ENCODE peak calls at places on chromosomes 5 and 9, in eight cellular contexts. One of them, this sample, is unnamed. For H3K4me1, the result is how much of the 10 kb centered on the place peaks cover.

GRCh38 chr5:80799041-80799440 is 144.3 kb upstream of the DHFR start:
- DNase-seq in thyroid gland: peak
- DNase-seq in stomach: no peak
- DNase-seq in neuronal stem cell: no peak
- DNase-seq in GM23248: no peak
- DNase-seq in uterus: no peak
- DNase-seq in DND-41: no peak
- DNase-seq in CD8-positive, alpha-beta T cell: no peak
- DNase-seq in this sample: no peak

GRCh38 chr9:22654833-22655232 is 208.2 kb downstream of the DMRTA1 start:
- DNase-seq in thyroid gland: no peak
- DNase-seq in stomach: no peak
- DNase-seq in neuronal stem cell: no peak
- DNase-seq in GM23248: peak
- DNase-seq in uterus: no peak
- DNase-seq in DND-41: no peak
- DNase-seq in CD8-positive, alpha-beta T cell: no peak
- DNase-seq in this sample: no peak

GRCh38 chr9:98796364-98797101 is at the start of gene ANKS6:
- DNase-seq in thyroid gland: peak
- DNase-seq in stomach: peak
- DNase-seq in neuronal stem cell: peak
- DNase-seq in GM23248: peak
- DNase-seq in uterus: peak
- DNase-seq in DND-41: peak
- DNase-seq in CD8-positive, alpha-beta T cell: peak
- DNase-seq in this sample: peak

GRCh38 chr5:77638763-77639451 is 394 bp upstream of the OTP start:
- DNase-seq in thyroid gland: no peak
- DNase-seq in stomach: no peak
- DNase-seq in neuronal stem cell: no peak
- DNase-seq in GM23248: peak
- DNase-seq in uterus: no peak
- DNase-seq in DND-41: no peak
- DNase-seq in CD8-positive, alpha-beta T cell: no peak
- DNase-seq in this sample: no peak

GRCh38 chr5:100546041-100546440 is 10.9 kb downstream of the FAM174A start:
- DNase-seq in thyroid gland: no peak
- DNase-seq in stomach: no peak
- DNase-seq in neuronal stem cell: no peak
- DNase-seq in GM23248: no peak
- DNase-seq in uterus: no peak
- DNase-seq in DND-41: no peak
- DNase-seq in CD8-positive, alpha-beta T cell: no peak
- DNase-seq in this sample: no peak

GRCh38 chr9:135773677-135774238 is 71.8 kb downstream of the KCNT1 start:
- DNase-seq in thyroid gland: no peak
- DNase-seq in stomach: no peak
- DNase-seq in neuronal stem cell: no peak
- DNase-seq in GM23248: no peak
- DNase-seq in uterus: no peak
- DNase-seq in DND-41: no peak
- DNase-seq in CD8-positive, alpha-beta T cell: no peak
- DNase-seq in this sample: no peak

GRCh38 chr9:129236441-129237145 is 58.5 kb upstream of the IER5L start:
- DNase-seq in thyroid gland: no peak
- DNase-seq in stomach: no peak
- DNase-seq in neuronal stem cell: no peak
- DNase-seq in GM23248: no peak
- DNase-seq in uterus: no peak
- DNase-seq in DND-41: peak
- DNase-seq in CD8-positive, alpha-beta T cell: no peak
- DNase-seq in this sample: no peak

GRCh38 chr9:136169495-136169894 is 35.4 kb downstream of the LHX3 start:
- DNase-seq in thyroid gland: no peak
- DNase-seq in stomach: no peak
- DNase-seq in neuronal stem cell: no peak
- DNase-seq in GM23248: no peak
- DNase-seq in uterus: no peak
- DNase-seq in DND-41: no peak
- DNase-seq in CD8-positive, alpha-beta T cell: no peak
- DNase-seq in this sample: no peak

GRCh38 chr5:72673623-72674022 is 142.8 kb upstream of the TNPO1 start:
- DNase-seq in thyroid gland: no peak
- DNase-seq in stomach: no peak
- DNase-seq in neuronal stem cell: no peak
- DNase-seq in GM23248: no peak
- DNase-seq in uterus: no peak
- DNase-seq in DND-41: no peak
- DNase-seq in CD8-positive, alpha-beta T cell: no peak
- DNase-seq in this sample: no peak

GRCh38 chr9:78745331-78745730 is 448.4 kb downstream of the PSAT1 start:
- DNase-seq in thyroid gland: no peak
- DNase-seq in stomach: no peak
- DNase-seq in neuronal stem cell: no peak
- DNase-seq in GM23248: peak
- DNase-seq in uterus: no peak
- DNase-seq in DND-41: no peak
- DNase-seq in CD8-positive, alpha-beta T cell: no peak
- DNase-seq in this sample: no peak

GRCh38 chr5:24816206-24816605 is 171.4 kb upstream of the CDH10 start:
- DNase-seq in thyroid gland: no peak
- DNase-seq in stomach: no peak
- DNase-seq in neuronal stem cell: no peak
- DNase-seq in GM23248: no peak
- DNase-seq in uterus: no peak
- DNase-seq in DND-41: no peak
- DNase-seq in CD8-positive, alpha-beta T cell: no peak
- DNase-seq in this sample: no peak

GRCh38 chr5:89444073-89444472 is 561.1 kb upstream of the MEF2C start:
- DNase-seq in thyroid gland: no peak
- DNase-seq in stomach: no peak
- DNase-seq in neuronal stem cell: no peak
- DNase-seq in GM23248: no peak
- DNase-seq in uterus: no peak
- DNase-seq in DND-41: no peak
- DNase-seq in CD8-positive, alpha-beta T cell: no peak
- DNase-seq in this sample: no peak

GRCh38 chr5:52657231-52657645 is 130.5 kb upstream of the ITGA1 start:
- DNase-seq in thyroid gland: no peak
- DNase-seq in stomach: no peak
- DNase-seq in neuronal stem cell: peak
- DNase-seq in GM23248: peak
- DNase-seq in uterus: no peak
- DNase-seq in DND-41: no peak
- DNase-seq in CD8-positive, alpha-beta T cell: no peak
- DNase-seq in this sample: peak

GRCh38 chr5:161572914-161573313 is 26.4 kb upstream of the GABRB2 start:
- DNase-seq in thyroid gland: no peak
- DNase-seq in stomach: no peak
- DNase-seq in neuronal stem cell: no peak
- DNase-seq in GM23248: no peak
- DNase-seq in uterus: no peak
- DNase-seq in DND-41: no peak
- DNase-seq in CD8-positive, alpha-beta T cell: no peak
- DNase-seq in this sample: no peak

GRCh38 chr5:95862636-95863382 is 40.3 kb upstream of the GLRX start:
- DNase-seq in thyroid gland: no peak
- DNase-seq in stomach: no peak
- DNase-seq in neuronal stem cell: no peak
- DNase-seq in GM23248: no peak
- DNase-seq in uterus: no peak
- DNase-seq in DND-41: no peak
- DNase-seq in CD8-positive, alpha-beta T cell: no peak
- DNase-seq in this sample: no peak
- H3K4me1 ChIP-seq in thyroid gland: half or more
- H3K4me1 ChIP-seq in stomach: under half
- H3K4me1 ChIP-seq in neuronal stem cell: under half
- H3K4me1 ChIP-seq in GM23248: half or more
- H3K4me1 ChIP-seq in uterus: under half
- H3K4me1 ChIP-seq in DND-41: under half
- H3K4me1 ChIP-seq in CD8-positive, alpha-beta T cell: under half
- H3K4me1 ChIP-seq in this sample: under half

DNA sequence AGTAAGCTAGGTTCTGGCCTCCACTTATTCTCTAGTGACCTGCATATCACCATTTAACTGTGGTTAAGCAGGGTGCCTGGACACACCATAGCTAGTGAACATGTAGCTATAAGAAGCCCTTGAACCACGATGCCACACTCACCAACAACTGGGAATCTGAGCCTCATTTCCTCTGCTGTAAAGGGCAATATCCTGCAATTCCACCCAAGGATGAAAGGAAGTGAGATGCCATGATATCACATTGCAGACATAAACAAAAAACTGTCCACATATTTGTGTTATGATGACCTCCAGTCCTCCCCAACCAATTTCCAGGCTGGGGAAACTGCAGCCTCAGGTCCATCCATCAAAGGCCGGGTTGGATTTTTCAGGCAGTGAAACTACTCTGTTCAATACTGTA is 10.4 kb downstream of the TNIP1 start:
- DNase-seq in thyroid gland: no peak
- DNase-seq in stomach: no peak
- DNase-seq in neuronal stem cell: no peak
- DNase-seq in GM23248: peak
- DNase-seq in uterus: no peak
- DNase-seq in DND-41: no peak
- DNase-seq in CD8-positive, alpha-beta T cell: no peak
- DNase-seq in this sample: no peak
- H3K4me1 ChIP-seq in thyroid gland: half or more
- H3K4me1 ChIP-seq in stomach: under half
- H3K4me1 ChIP-seq in neuronal stem cell: under half
- H3K4me1 ChIP-seq in GM23248: under half
- H3K4me1 ChIP-seq in uterus: under half
- H3K4me1 ChIP-seq in DND-41: under half
- H3K4me1 ChIP-seq in CD8-positive, alpha-beta T cell: under half
- H3K4me1 ChIP-seq in this sample: half or more

GRCh38 chr9:132164604-132165362 is 2.9 kb downstream of the NTNG2 start:
- DNase-seq in thyroid gland: no peak
- DNase-seq in stomach: no peak
- DNase-seq in neuronal stem cell: no peak
- DNase-seq in GM23248: peak
- DNase-seq in uterus: peak
- DNase-seq in DND-41: no peak
- DNase-seq in CD8-positive, alpha-beta T cell: no peak
- DNase-seq in this sample: no peak
- H3K4me1 ChIP-seq in thyroid gland: under half
- H3K4me1 ChIP-seq in stomach: under half
- H3K4me1 ChIP-seq in neuronal stem cell: under half
- H3K4me1 ChIP-seq in GM23248: under half
- H3K4me1 ChIP-seq in uterus: under half
- H3K4me1 ChIP-seq in DND-41: under half
- H3K4me1 ChIP-seq in CD8-positive, alpha-beta T cell: under half
- H3K4me1 ChIP-seq in this sample: under half

GRCh38 chr5:172870807-172871431 is 36.9 kb downstream of the ERGIC1 start:
- DNase-seq in thyroid gland: peak
- DNase-seq in stomach: no peak
- DNase-seq in neuronal stem cell: no peak
- DNase-seq in GM23248: no peak
- DNase-seq in uterus: peak
- DNase-seq in DND-41: no peak
- DNase-seq in CD8-positive, alpha-beta T cell: no peak
- DNase-seq in this sample: no peak
- H3K4me1 ChIP-seq in thyroid gland: half or more
- H3K4me1 ChIP-seq in stomach: half or more
- H3K4me1 ChIP-seq in neuronal stem cell: under half
- H3K4me1 ChIP-seq in GM23248: half or more
- H3K4me1 ChIP-seq in uterus: under half
- H3K4me1 ChIP-seq in DND-41: under half
- H3K4me1 ChIP-seq in CD8-positive, alpha-beta T cell: under half
- H3K4me1 ChIP-seq in this sample: under half

DNA sequence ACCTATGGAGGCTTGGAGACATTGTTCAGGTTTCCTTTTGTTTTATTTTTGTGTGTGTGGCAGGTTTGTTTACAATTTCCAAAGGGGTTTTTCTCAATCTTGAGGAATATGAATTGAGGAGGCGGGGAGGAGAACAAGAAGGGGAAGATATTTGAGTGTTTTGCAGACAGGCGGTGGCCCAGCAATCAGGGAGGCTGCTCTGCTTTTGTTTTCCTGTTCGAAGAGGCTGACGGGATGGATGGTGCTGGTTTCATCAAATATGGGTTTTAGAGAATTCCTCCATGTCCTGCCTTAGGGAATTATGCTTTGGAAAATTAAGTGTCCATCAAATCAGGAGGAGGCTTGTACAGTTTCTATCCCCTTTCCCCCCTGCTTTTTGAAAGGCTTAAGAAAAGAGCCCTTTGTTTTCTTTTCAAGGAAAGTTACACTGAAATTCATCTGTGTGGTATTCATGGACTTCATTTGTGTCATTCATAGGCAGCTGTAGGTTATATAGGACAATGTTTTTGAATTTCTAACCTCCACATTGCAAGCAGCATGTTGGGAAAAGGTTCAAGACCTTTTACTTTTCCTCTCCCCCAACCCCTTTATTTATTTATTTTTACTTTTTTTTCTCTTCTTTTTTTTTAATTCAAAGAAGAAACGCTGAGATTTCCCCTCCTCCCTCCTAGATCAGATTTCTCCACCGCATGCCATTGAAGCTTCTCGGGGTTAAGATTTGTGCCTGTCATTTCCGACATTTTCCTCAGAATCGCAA is 107.4 kb downstream of the ZNF462 start:
- DNase-seq in thyroid gland: no peak
- DNase-seq in stomach: no peak
- DNase-seq in neuronal stem cell: no peak
- DNase-seq in GM23248: no peak
- DNase-seq in uterus: no peak
- DNase-seq in DND-41: no peak
- DNase-seq in CD8-positive, alpha-beta T cell: no peak
- DNase-seq in this sample: no peak
- H3K4me1 ChIP-seq in thyroid gland: under half
- H3K4me1 ChIP-seq in stomach: under half
- H3K4me1 ChIP-seq in neuronal stem cell: under half
- H3K4me1 ChIP-seq in GM23248: under half
- H3K4me1 ChIP-seq in uterus: under half
- H3K4me1 ChIP-seq in DND-41: under half
- H3K4me1 ChIP-seq in CD8-positive, alpha-beta T cell: under half
- H3K4me1 ChIP-seq in this sample: under half

DNA sequence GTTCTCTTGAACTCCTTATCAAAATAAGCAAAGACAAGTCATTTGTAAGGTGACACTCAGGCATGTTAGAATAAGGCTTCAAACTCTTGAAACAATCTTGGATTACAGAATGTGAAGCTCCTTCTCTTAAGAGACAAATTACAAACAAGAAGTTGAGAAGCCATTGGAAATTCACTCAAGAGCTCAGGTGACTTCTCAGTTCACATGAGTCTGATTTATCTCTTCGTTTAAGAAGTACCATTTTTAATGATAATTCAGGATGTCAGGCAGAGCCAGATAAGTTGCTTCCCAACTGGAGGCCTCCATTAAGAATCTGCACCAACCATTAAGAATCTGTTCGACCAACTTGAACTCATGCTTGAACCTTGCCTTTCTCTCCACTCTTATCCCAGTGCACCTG is 60.4 kb upstream of the LPAR1 start:
- DNase-seq in thyroid gland: no peak
- DNase-seq in stomach: no peak
- DNase-seq in neuronal stem cell: no peak
- DNase-seq in GM23248: no peak
- DNase-seq in uterus: no peak
- DNase-seq in DND-41: no peak
- DNase-seq in CD8-positive, alpha-beta T cell: no peak
- DNase-seq in this sample: no peak
- H3K4me1 ChIP-seq in thyroid gland: under half
- H3K4me1 ChIP-seq in stomach: under half
- H3K4me1 ChIP-seq in neuronal stem cell: under half
- H3K4me1 ChIP-seq in GM23248: under half
- H3K4me1 ChIP-seq in uterus: under half
- H3K4me1 ChIP-seq in DND-41: under half
- H3K4me1 ChIP-seq in CD8-positive, alpha-beta T cell: under half
- H3K4me1 ChIP-seq in this sample: under half

This sample was measured in CD4-positive, alpha-beta memory T cell.